ENCODE peak calls at places on chromosomes 7 and 10, in four cellular contexts. G, C, K and M are unnamed samples.

GRCh38 chr7:79241288-79242055 is 212.0 kb downstream of the MAGI2 start:
- DNase-seq in G (no peak), K (peak; percentile 71), C (no peak), M (no peak)

GRCh38 chr7:92916751-92917369 is 80.5 kb upstream of the CDK6 start:
- DNase-seq in K (peak; percentile 7), C (no peak), G (peak; percentile 41), M (no peak)

GRCh38 chr10:67790534-67791408 is 47.2 kb downstream of the DNAJC12 start:
- DNase-seq in C (no peak), G (no peak), K (peak; percentile 38), M (no peak)

GRCh38 chr7:21044913-21045312 is 258.2 kb upstream of the SP8 start:
- DNase-seq in K (no peak), C (no peak), G (no peak), M (no peak)

GRCh38 chr10:78856421-78856820 is 212.3 kb upstream of the ZMIZ1 start:
- DNase-seq in G (no peak), C (no peak), K (no peak), M (no peak)

GRCh38 chr10:97873569-97873968 is 23.9 kb downstream of the GOLGA7B start:
- DNase-seq in K (no peak), C (no peak), G (no peak), M (no peak)

GRCh38 chr10:52539463-52539862 is 225.4 kb downstream of the DKK1 start:
- DNase-seq in K (peak; percentile 31), C (peak; percentile 3), G (no peak), M (no peak)

GRCh38 chr10:25573281-25573680 is 360.7 kb upstream of the MYO3A start:
- DNase-seq in K (no peak), C (no peak), G (no peak), M (no peak)

GRCh38 chr7:53422291-53422690 is 386.9 kb downstream of the POM121L12 start:
- DNase-seq in G (no peak), C (no peak), K (no peak), M (no peak)

GRCh38 chr7:151897201-151897711 is 20.3 kb upstream of the PRKAG2 start:
- DNase-seq in C (no peak), K (no peak), G (peak; percentile 77), M (no peak)

GRCh38 chr7:78179827-78180226 is 381.3 kb downstream of the PHTF2 start:
- DNase-seq in K (no peak), C (no peak), G (no peak), M (no peak)

GRCh38 chr7:45252857-45253256 is 95.3 kb downstream of the RAMP3 start:
- DNase-seq in K (no peak), C (no peak), G (no peak), M (no peak)

GRCh38 chr7:75962607-75963382 is 31.6 kb downstream of the TMEM120A start:
- DNase-seq in C (no peak), G (no peak), K (peak; percentile 93), M (no peak)

GRCh38 chr10:91778485-91778884 is 19.7 kb upstream of the TNKS2 start:
- DNase-seq in K (no peak), C (no peak), G (no peak), M (no peak)

GRCh38 chr10:78626471-78626870 is 442.3 kb upstream of the ZMIZ1 start:
- DNase-seq in K (no peak), C (no peak), G (no peak), M (no peak)

GRCh38 chr7:50068850-50069551 is 24.0 kb downstream of the ZPBP start:
- DNase-seq in K (peak; percentile 15), C (no peak), G (peak; percentile 66), M (no peak)

GRCh38 chr7:98788921-98789320 is 80.9 kb downstream of the TMEM130 start:
- DNase-seq in G (no peak), C (no peak), K (no peak), M (no peak)

GRCh38 chr10:905503-905902 is 26.0 kb downstream of the LARP4B start:
- DNase-seq in K (peak; percentile 12), C (no peak), G (no peak), M (no peak)

GRCh38 chr10:104433611-104434010 is 80.0 kb downstream of the CFAP58 start:
- DNase-seq in K (no peak), G (no peak), C (no peak), M (no peak)

GRCh38 chr7:133797818-133798485 is 329.2 kb upstream of the LRGUK start:
- DNase-seq in K (no peak), G (no peak), C (no peak), M (no peak)

GRCh38 chr10:103696411-103697145 is 158.8 kb downstream of the SH3PXD2A start:
- DNase-seq in C (peak; percentile 95), G (peak; percentile 87), K (peak; percentile 92), M (peak; percentile 84)

GRCh38 chr7:128017460-128017859 is 13.8 kb downstream of the LRRC4 start:
- DNase-seq in K (no peak), G (no peak), C (no peak), M (no peak)
- TF ChIP-seq CTCF in K (no peak), G (no peak), C (no peak), M (no peak)

DNA sequence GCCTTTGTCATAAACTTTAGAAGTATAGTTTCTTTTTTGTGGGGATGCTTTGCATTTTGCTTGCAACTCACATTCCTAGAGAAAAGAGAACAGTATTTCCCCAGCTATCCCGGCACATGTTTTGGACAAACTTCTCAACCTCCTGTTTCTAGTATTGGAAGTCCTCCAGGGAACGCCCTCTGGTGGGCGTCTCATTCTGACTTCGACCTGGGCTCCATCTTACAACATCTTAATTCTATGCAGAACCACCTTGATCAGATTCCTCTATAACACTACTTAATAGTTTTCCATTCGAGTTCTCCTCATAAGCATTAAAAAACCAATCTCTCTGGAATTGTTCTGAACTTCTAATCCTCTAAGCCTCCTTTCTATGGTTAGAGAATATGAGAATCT is 139.5 kb upstream of the FZD8 start:
- DNase-seq in G (peak; percentile 57), C (no peak), K (peak; percentile 22), M (no peak)
- TF ChIP-seq CTCF in G (peak; percentile 73), C (no peak), K (peak; percentile 14), M (no peak)

GRCh38 chr10:72694476-72695369 is 2.8 kb downstream of the MCU start:
- DNase-seq in G (no peak), C (peak; percentile 44), K (peak; percentile 64), M (no peak)
- TF ChIP-seq CTCF in G (peak; percentile 25), C (peak; percentile 62), K (peak; percentile 56), M (no peak)

GRCh38 chr10:34523017-34523767 is 291.9 kb downstream of the PARD3 start:
- DNase-seq in K (peak; percentile 52), C (no peak), G (no peak), M (no peak)

GRCh38 chr10:34520510-34520909 is 294.6 kb downstream of the PARD3 start:
- DNase-seq in C (no peak), K (no peak), G (no peak), M (no peak)

GRCh38 chr10:34520084-34520483 is 295.0 kb downstream of the PARD3 start:
- DNase-seq in C (no peak), K (no peak), G (no peak), M (no peak)

GRCh38 chr10:34524369-34525091 is 290.6 kb downstream of the PARD3 start:
- DNase-seq in K (no peak), C (no peak), G (no peak), M (no peak)

GRCh38 chr10:34522542-34522941 is 292.6 kb downstream of the PARD3 start:
- DNase-seq in C (peak; percentile 36), G (no peak), K (peak; percentile 33), M (no peak)
- TF ChIP-seq CTCF in C (peak; percentile 62), G (peak; percentile 57), K (peak; percentile 41), M (no peak)

GRCh38 chr7:101701153-101701794 is 72.2 kb upstream of the MYL10 start:
- DNase-seq in G (no peak), C (no peak), K (no peak), M (no peak)

GRCh38 chr7:101700424-101700823 is 71.3 kb upstream of the MYL10 start:
- DNase-seq in C (no peak), K (no peak), G (no peak), M (no peak)

GRCh38 chr7:101699884-101700283 is 70.8 kb upstream of the MYL10 start:
- DNase-seq in G (no peak), K (no peak), C (no peak), M (no peak)

GRCh38 chr7:101705327-101705726 is 76.2 kb upstream of the MYL10 start:
- DNase-seq in C (no peak), G (no peak), K (peak; percentile 3), M (no peak)

GRCh38 chr7:101702362-101702850 is 73.3 kb upstream of the MYL10 start:
- DNase-seq in C (peak; percentile 49), K (peak; percentile 6), G (peak; percentile 73), M (no peak)
- TF ChIP-seq CTCF in C (no peak), K (no peak), G (peak; percentile 42), M (no peak)

GRCh38 chr7:4486932-4487331 is 195.2 kb upstream of the FOXK1 start:
- DNase-seq in C (no peak), G (no peak), K (no peak), M (no peak)
- TF ChIP-seq CTCF in C (no peak), G (no peak), K (no peak), M (no peak)

DNA sequence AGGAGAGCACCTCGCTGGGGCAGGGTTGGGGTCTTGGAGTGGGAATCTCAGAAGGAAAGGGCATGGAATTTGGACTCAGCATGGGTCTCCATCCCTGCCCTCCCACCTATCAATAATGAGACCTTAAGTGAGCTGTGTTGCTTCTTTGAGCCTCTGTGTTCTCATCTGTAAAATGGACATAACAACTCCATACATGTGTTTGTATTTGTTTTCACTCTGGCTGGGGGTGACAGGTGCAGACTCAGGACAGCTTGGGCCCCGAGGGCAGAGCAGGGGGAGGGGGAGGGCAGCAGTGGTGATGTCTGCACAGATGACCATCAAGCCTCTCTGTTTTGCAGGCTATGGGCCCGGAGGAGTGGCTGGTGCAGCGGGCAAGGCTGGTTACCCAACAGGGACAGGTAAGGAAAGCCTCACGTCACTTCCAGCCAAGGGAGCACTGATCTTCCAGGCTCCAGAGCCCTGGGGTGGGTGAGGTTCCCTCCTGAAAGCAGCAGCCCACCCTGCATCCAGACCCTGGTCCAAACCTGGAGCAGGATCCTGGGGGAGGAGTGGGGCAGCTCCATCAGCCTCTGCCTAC is 19.9 kb downstream of the ELN start:
- DNase-seq in C (no peak), G (no peak), K (no peak), M (no peak)
- TF ChIP-seq CTCF in C (no peak), G (no peak), K (no peak), M (no peak)

GRCh38 chr10:13485623-13486022 is 43.2 kb downstream of the BEND7 start:
- DNase-seq in K (peak; percentile 15), G (no peak), C (peak; percentile 25), M (no peak)
- TF ChIP-seq CTCF in K (peak; percentile 42), G (peak; percentile 46), C (no peak), M (peak; percentile 23)